ENCODE peak calls at places on chromosome 2, in four cellular contexts. J is H1, D is IMR-90, G is H9. S is an unnamed sample. For H3K79me1, the result is how much of the 10 kb centered on the place peaks cover.

GRCh38 chr2:224999784-225000183 is 42.5 kb downstream of the DOCK10 start:
- DNase-seq in G (no peak), D (no peak), J (no peak), S (no peak)

GRCh38 chr2:239894276-239894675 is 130.9 kb downstream of the NDUFA10 start:
- DNase-seq in J (no peak), D (no peak), G (peak), S (no peak)

GRCh38 chr2:120566331-120567035 is 169.2 kb upstream of the GLI2 start:
- DNase-seq in G (no peak), J (no peak), D (peak), S (no peak)

GRCh38 chr2:111226797-111227700 is 106.3 kb downstream of the BCL2L11 start:
- DNase-seq in D (peak), G (no peak), J (no peak), S (no peak)

GRCh38 chr2:172734711-172735645 is 667 bp upstream of the RAPGEF4 start:
- DNase-seq in J (no peak), D (no peak), G (no peak), S (peak)

GRCh38 chr2:203811491-203812221 is 55.9 kb upstream of the CTLA4 start:
- DNase-seq in G (no peak), J (no peak), D (peak), S (peak)

GRCh38 chr2:192026064-192026715 is 168.5 kb downstream of the TMEFF2 start:
- DNase-seq in J (no peak), D (peak), G (no peak), S (no peak)

GRCh38 chr2:20934226-20934625 is 109.6 kb downstream of the APOB start:
- DNase-seq in J (no peak), G (no peak), D (no peak), S (no peak)

GRCh38 chr2:130371723-130372054 is 15.8 kb downstream of the PTPN18 start:
- DNase-seq in J (no peak), G (no peak), D (peak), S (no peak)

GRCh38 chr2:204551464-204551863 is 6.2 kb downstream of the PARD3B start:
- DNase-seq in G (no peak), D (no peak), J (no peak), S (no peak)

GRCh38 chr2:156147594-156148330 is 184.8 kb downstream of the NR4A2 start:
- DNase-seq in D (no peak), J (no peak), G (no peak), S (no peak)

GRCh38 chr2:171703574-171704347 is 16.5 kb downstream of the DYNC1I2 start:
- DNase-seq in J (no peak), G (no peak), D (peak), S (peak)

GRCh38 chr2:241065355-241065803 is 36.7 kb downstream of the MTERF4 start:
- DNase-seq in J (no peak), G (no peak), D (no peak), S (no peak)

GRCh38 chr2:172340394-172340793 is 87.0 kb upstream of the ITGA6 start:
- DNase-seq in G (no peak), J (no peak), D (no peak), S (no peak)

GRCh38 chr2:181104512-181105121 is 124.2 kb downstream of the UBE2E3 start:
- DNase-seq in J (no peak), D (peak), G (no peak), S (peak)

GRCh38 chr2:171985076-171985475 is 14.7 kb upstream of the METAP1D start:
- DNase-seq in D (peak), J (no peak), G (no peak), S (no peak)

GRCh38 chr2:46870051-46870839 is 45.4 kb downstream of the MCFD2 start:
- DNase-seq in D (peak), J (no peak), G (no peak), S (no peak)

GRCh38 chr2:121690095-121690494 is 40.8 kb upstream of the CLASP1 start:
- DNase-seq in J (no peak), D (no peak), G (no peak), S (peak)

GRCh38 chr2:70994055-70994444 is 623 bp downstream of the TEX261 start:
- DNase-seq in G (no peak), D (peak), J (no peak), S (no peak)

GRCh38 chr2:138503087-138503442 is 1.5 kb downstream of the SPOPL start:
- DNase-seq in D (no peak), J (no peak), G (no peak), S (no peak)

GRCh38 chr2:166157578-166157977 is 29.8 kb upstream of the SCN1A start:
- DNase-seq in D (no peak), G (no peak), J (no peak), S (no peak)

GRCh38 chr2:216991563-216991962 is 131.7 kb upstream of the TNP1 start:
- DNase-seq in D (peak), J (no peak), G (no peak), S (no peak)

GRCh38 chr2:205786976-205787375 is 104.7 kb downstream of the NRP2 start:
- DNase-seq in G (no peak), D (no peak), J (no peak), S (no peak)

GRCh38 chr2:197097578-197098366 is 171.3 kb upstream of the PGAP1 start:
- DNase-seq in G (no peak), D (peak), J (no peak), S (peak)

GRCh38 chr2:178478442-178479274 is at the start of gene FKBP7:
- DNase-seq in G (peak), J (no peak), D (peak), S (peak)

GRCh38 chr2:18814387-18814786 is 225.0 kb upstream of the NT5C1B start:
- DNase-seq in J (no peak), G (no peak), D (peak), S (no peak)

GRCh38 chr2:108403494-108403893 is 25.7 kb downstream of the SULT1C4 start:
- DNase-seq in J (peak), G (peak), D (peak), S (peak)

GRCh38 chr2:62501794-62502500 is 4.0 kb downstream of the TMEM17 start:
- DNase-seq in G (no peak), D (peak), J (no peak), S (no peak)

GRCh38 chr2:9010866-9011265 is 7.4 kb upstream of the MBOAT2 start:
- DNase-seq in J (no peak), G (no peak), D (peak), S (no peak)

GRCh38 chr2:237643582-237643981 is 16.2 kb downstream of the LRRFIP1 start:
- DNase-seq in G (no peak), J (no peak), D (no peak), S (no peak)
- H3K79me1 ChIP-seq in G (under half), J (under half), D (half or more), S (under half)

GRCh38 chr2:144489315-144489920 is 30.5 kb downstream of the ZEB2 start:
- DNase-seq in D (no peak), J (no peak), G (no peak), S (no peak)

GRCh38 chr2:144490017-144490416 is 29.9 kb downstream of the ZEB2 start:
- DNase-seq in J (no peak), D (no peak), G (no peak), S (no peak)

GRCh38 chr2:144493027-144493809 is 26.7 kb downstream of the ZEB2 start:
- DNase-seq in D (no peak), J (no peak), G (no peak), S (no peak)

GRCh38 chr2:144495227-144495933 is 24.5 kb downstream of the ZEB2 start:
- DNase-seq in D (no peak), G (no peak), J (no peak), S (no peak)

DNA sequence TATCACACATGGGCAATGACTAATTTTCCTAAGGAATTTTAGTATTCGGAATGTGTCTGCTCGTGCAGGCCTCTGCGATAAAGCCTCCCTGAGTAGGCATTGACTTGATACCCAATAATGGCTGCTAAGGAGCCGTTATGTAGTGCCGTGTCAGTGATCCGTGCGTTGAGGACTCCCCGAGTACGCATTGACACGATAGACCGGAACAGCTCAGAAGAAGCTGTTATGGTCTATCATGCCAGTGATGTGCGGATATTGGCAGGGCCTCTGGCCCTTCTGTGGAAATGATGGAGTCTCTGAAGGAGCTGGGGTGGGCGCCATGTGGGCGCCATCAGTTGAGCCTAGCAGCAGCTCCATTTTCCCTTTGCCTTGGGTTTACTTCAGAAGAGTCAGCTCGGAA is 29.1 kb downstream of the ZEB2 start:
- DNase-seq in G (no peak), D (no peak), J (no peak), S (no peak)
- H4K8ac ChIP-seq in G (no peak), D (no peak), J (peak), S (no peak)

GRCh38 chr2:74379851-74380789 is at the start of gene DCTN1:
- DNase-seq in G (peak), J (no peak), D (peak), S (peak)
- H4K5ac ChIP-seq in G (no peak), J (no peak), D (peak), S (no peak)

GRCh38 chr2:237979331-237979730 is 12.5 kb downstream of the UBE2F start:
- DNase-seq in J (no peak), G (no peak), D (no peak), S (no peak)

GRCh38 chr2:237978058-237978712 is 11.4 kb downstream of the UBE2F start:
- DNase-seq in D (peak), G (no peak), J (no peak), S (no peak)

GRCh38 chr2:237982039-237982725 is 15.4 kb downstream of the UBE2F start:
- DNase-seq in G (no peak), J (no peak), D (no peak), S (no peak)

GRCh38 chr2:237980751-237981150 is 13.9 kb downstream of the UBE2F start:
- DNase-seq in G (no peak), J (no peak), D (no peak), S (no peak)

DNA sequence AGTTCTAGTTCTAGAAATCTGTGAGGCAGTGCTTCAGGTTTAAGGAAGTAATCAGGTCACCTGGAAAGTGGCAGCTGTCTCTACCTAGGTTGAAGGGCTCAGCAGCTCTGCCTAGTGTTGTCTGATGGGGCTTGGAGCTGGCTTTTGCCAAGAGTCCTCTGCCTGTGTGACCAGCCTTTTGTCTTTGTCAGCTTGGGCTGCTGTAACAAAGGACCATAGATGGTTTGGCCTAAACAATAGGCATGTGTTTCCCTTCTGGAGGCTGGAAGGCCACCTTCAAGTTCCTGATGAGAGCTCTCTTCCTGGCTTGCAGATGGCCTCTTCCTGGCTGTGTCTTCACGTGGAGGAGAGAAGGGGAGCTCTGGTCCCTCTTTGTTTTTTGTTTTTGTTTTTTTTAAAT is 13.3 kb downstream of the UBE2F start:
- DNase-seq in D (no peak), J (no peak), G (no peak), S (no peak)
- H3K79me1 ChIP-seq in D (half or more), J (under half), G (under half), S (under half)

GRCh38 chr2:182913064-182913463 is 46.6 kb upstream of the FRZB start:
- DNase-seq in G (no peak), J (no peak), D (no peak), S (no peak)
- H4K8ac ChIP-seq in G (no peak), J (no peak), D (no peak), S (no peak)

S was measured in mesendoderm.